ENCODE peak calls at places on chromosomes 4 and X, in nine cellular contexts. L is WERI-Rb-1, B is choroid plexus epithelial cell, V is astrocyte of the cerebellum, P is GM06990, Z is neural progenitor cell, F is NB4, Q is ascending aorta, E is IMR-90. X is an unnamed sample.

GRCh38 chrX:106177106-106177981 is 9.2 kb downstream of the PWWP3B start:
- DNase-seq in L (no peak), B (peak), V (peak), P (no peak), Z (peak), F (no peak), Q (no peak), E (no peak), X (peak)

GRCh38 chrX:37347420-37347819 is 1.7 kb upstream of the PRRG1 start:
- DNase-seq in L (no peak), B (peak), V (no peak), P (no peak), Z (peak), F (peak), Q (no peak), E (peak), X (peak)

GRCh38 chrX:15376956-15377355 is 7.3 kb downstream of the VEGFD start:
- DNase-seq in L (no peak), B (peak), V (no peak), P (no peak), Z (no peak), F (no peak), Q (no peak), E (peak), X (no peak)

GRCh38 chr4:27187786-27188185 is 327.1 kb downstream of the STIM2 start:
- DNase-seq in L (no peak), B (no peak), V (no peak), P (no peak), Z (no peak), F (no peak), Q (no peak), E (no peak), X (no peak)

GRCh38 chrX:111868726-111869638 is 7.0 kb upstream of the TRPC5OS start:
- DNase-seq in L (peak), B (peak), V (no peak), P (peak), Z (peak), F (no peak), Q (no peak), E (peak), X (peak)

GRCh38 chr4:105149771-105150170 is 3.1 kb downstream of the TET2 start:
- DNase-seq in L (no peak), B (no peak), V (no peak), P (no peak), Z (no peak), F (peak), Q (no peak), E (no peak), X (no peak)

GRCh38 chr4:145061325-145061920 is 36.6 kb downstream of the ANAPC10 start:
- DNase-seq in L (no peak), B (peak), V (peak), P (no peak), Z (peak), F (peak), Q (no peak), E (peak), X (peak)

GRCh38 chr4:39699676-39700409 is 1.9 kb downstream of the UBE2K start:
- DNase-seq in L (no peak), B (peak), V (no peak), P (no peak), Z (no peak), F (peak), Q (no peak), E (peak), X (peak)

GRCh38 chr4:173647902-173648301 is 117.9 kb upstream of the HAND2 start:
- DNase-seq in L (no peak), B (no peak), V (no peak), P (no peak), Z (no peak), F (peak), Q (no peak), E (no peak), X (no peak)

GRCh38 chr4:76197971-76198410 is 15.6 kb downstream of the SCARB2 start:
- DNase-seq in L (peak), B (peak), V (peak), P (peak), Z (peak), F (peak), Q (no peak), E (peak), X (peak)

GRCh38 chrX:39894626-39895025 is 203.1 kb downstream of the BCOR start:
- DNase-seq in L (peak), B (no peak), V (no peak), P (no peak), Z (no peak), F (no peak), Q (no peak), E (no peak), X (no peak)

GRCh38 chrX:40152706-40153334 is 55.1 kb upstream of the BCOR start:
- DNase-seq in L (peak), B (no peak), V (no peak), P (no peak), Z (peak), F (peak), Q (no peak), E (no peak), X (no peak)

GRCh38 chr4:61400446-61400845 is 200.3 kb downstream of the ADGRL3 start:
- DNase-seq in L (no peak), B (no peak), V (no peak), P (no peak), Z (no peak), F (no peak), Q (no peak), E (no peak), X (no peak)

GRCh38 chr4:21946858-21947257 is 1.7 kb downstream of the KCNIP4 start:
- DNase-seq in L (peak), B (no peak), V (no peak), P (no peak), Z (no peak), F (no peak), Q (no peak), E (no peak), X (no peak)

GRCh38 chr4:53601251-53601764 is 10.0 kb upstream of the LNX1 start:
- DNase-seq in L (peak), B (peak), V (no peak), P (peak), Z (peak), F (peak), Q (no peak), E (no peak), X (peak)

GRCh38 chrX:1443496-1444075 is 9.1 kb downstream of the ASMTL start:
- DNase-seq in L (peak), B (no peak), V (no peak), P (no peak), Z (no peak), F (no peak), Q (no peak), E (no peak), X (no peak)

GRCh38 chrX:74535633-74536141 is 78.7 kb downstream of the RLIM start:
- DNase-seq in L (peak), B (peak), V (no peak), P (peak), Z (peak), F (peak), Q (peak), E (peak), X (peak)

GRCh38 chr4:69054578-69055200 is 41.6 kb upstream of the UGT2B7 start:
- DNase-seq in L (no peak), B (peak), V (peak), P (peak), Z (no peak), F (peak), Q (no peak), E (peak), X (peak)

GRCh38 chr4:124713213-124713592 is 671 bp upstream of the ANKRD50 start:
- DNase-seq in L (peak), B (peak), V (peak), P (no peak), Z (no peak), F (peak), Q (peak), E (peak), X (peak)

GRCh38 chrX:46648660-46649059 is 75.1 kb downstream of the CHST7 start:
- DNase-seq in L (no peak), B (no peak), V (no peak), P (no peak), Z (no peak), F (no peak), Q (no peak), E (no peak), X (no peak)

GRCh38 chr4:4225915-4226605 is 669 bp downstream of the OTOP1 start:
- DNase-seq in L (peak), B (peak), V (no peak), P (no peak), Z (peak), F (no peak), Q (no peak), E (peak), X (no peak)

GRCh38 chr4:4861592-4862551 is 2.4 kb downstream of the MSX1 start:
- DNase-seq in L (no peak), B (no peak), V (no peak), P (no peak), Z (peak), F (no peak), Q (no peak), E (no peak), X (no peak)

GRCh38 chr4:187366530-187367279 is 628.9 kb upstream of the ZFP42 start:
- DNase-seq in L (no peak), B (no peak), V (no peak), P (no peak), Z (no peak), F (no peak), Q (no peak), E (no peak), X (no peak)

GRCh38 chr4:147779449-147779848 is 47.6 kb downstream of the ARHGAP10 start:
- DNase-seq in L (no peak), B (no peak), V (no peak), P (no peak), Z (no peak), F (no peak), Q (no peak), E (no peak), X (no peak)

GRCh38 chrX:103727115-103727514 is 16.4 kb downstream of the TMEM31 start:
- DNase-seq in L (no peak), B (no peak), V (no peak), P (no peak), Z (peak), F (no peak), Q (no peak), E (no peak), X (no peak)

GRCh38 chrX:6244666-6245065 is 16.0 kb upstream of the NLGN4X start:
- DNase-seq in L (no peak), B (no peak), V (no peak), P (no peak), Z (no peak), F (no peak), Q (no peak), E (no peak), X (no peak)

GRCh38 chr4:175530655-175531054 is 281.4 kb downstream of the GPM6A start:
- DNase-seq in L (no peak), B (peak), V (no peak), P (no peak), Z (no peak), F (no peak), Q (no peak), E (no peak), X (no peak)

GRCh38 chr4:81142744-81143143 is 72.3 kb downstream of the PRKG2 start:
- DNase-seq in L (no peak), B (peak), V (no peak), P (no peak), Z (no peak), F (no peak), Q (no peak), E (peak), X (peak)

DNA sequence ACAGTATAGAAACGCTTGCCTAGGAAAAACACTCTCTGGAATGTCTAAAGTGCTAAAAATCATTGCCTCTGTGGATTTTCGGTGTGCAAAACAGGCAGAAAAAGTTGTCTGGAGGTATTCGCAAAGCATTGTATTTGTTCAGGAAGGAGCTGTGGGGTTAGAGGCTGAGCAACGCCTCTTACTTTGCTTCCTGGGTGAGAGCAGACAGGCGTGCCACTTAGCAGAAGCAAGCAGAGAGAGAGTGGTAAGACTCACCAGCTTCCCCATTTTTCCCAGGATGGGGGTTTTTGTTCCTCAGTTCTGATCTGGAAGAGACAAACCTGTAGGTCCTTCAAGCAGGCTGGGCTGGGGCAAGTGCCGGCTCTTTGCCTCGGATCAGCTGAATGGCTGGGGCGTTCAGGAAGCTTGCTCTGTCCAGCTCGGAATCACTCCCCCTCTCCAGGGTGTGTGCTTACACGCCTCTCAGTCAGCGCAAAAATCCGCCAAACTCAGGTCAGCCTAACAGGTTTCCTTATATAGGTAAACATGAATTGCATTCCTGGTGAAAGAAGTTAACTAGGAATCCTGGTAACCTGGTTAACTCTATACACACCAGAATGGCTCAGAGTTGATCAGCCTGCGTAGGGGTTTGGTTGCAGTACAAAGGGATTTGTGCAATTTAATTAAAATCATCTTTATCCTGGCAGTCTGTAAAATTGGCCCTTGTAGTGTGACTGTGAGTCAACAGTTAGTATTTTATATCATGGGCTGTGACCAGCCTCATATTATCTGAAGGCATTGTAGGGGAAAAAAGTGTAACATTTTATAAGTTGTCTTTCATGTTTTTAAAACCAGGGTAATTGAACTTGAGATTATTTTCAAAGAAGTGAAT is 213.1 kb upstream of the MID1 start:
- DNase-seq in L (peak), B (peak), V (no peak), P (no peak), Z (peak), F (peak), Q (no peak), E (no peak), X (no peak)
- H3K4me3 ChIP-seq in L (peak), B (peak), V (peak), P (no peak), Z (peak), F (no peak), Q (peak), E (no peak), X (no peak)

DNA sequence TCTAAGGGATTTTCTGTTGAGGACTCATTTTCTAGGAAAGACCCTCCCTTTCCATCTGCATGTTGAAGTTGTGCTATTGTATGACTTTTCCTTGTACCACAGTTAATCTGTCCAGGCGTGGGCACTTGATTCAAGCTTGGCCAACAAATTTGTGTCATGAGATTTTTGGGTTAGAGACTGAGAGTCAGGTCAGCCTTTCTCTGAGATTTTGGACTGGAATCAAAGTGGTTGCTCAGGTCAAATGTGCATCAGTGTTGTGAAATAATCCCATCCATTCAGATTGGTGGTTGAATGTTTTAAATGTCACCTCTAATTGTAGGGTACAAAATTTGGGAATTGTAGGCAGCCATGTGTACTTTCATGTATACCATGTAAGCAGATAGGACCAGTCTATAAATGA is 545.2 kb upstream of the IGFBP7 start:
- DNase-seq in L (no peak), B (no peak), V (no peak), P (no peak), Z (no peak), F (no peak), Q (no peak), E (no peak), X (no peak)
- TF ChIP-seq CTCF in L (no peak), B (no peak), V (no peak), P (no peak), Z (no peak), F (no peak), Q (no peak), E (no peak), X (no peak)

DNA sequence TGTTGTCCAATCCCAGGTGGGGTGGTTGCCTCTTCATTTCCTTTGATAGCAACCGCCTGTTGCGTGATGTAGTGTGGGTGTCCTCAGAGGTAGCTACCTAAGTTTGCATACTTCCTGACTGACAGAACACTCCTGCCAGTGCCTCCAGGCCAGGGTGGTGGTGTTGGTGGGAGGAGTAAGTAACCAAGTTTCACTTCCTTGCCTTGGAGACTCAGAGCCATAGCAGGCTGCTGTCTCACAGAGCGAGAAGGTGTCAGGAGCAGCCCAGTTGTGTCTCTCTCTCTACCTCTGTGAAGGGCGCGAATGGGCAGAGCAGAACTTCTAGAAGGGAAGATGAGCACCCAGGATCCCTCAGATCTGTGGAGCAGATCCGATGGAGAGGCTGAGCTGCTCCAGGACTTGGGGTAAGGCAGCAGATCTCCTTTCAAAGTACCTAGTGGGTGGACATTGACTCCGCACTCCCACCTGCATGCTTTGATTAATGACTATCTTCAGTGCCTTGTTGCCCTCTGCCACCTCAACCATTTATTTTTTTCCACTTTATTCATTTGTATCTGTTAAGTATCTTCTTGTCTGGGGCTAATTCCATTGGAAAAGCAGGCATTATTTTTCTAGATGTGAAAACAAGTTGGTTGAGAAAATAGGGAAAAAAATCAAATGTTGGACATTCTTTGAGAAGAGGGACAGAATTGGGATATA is at the start of gene DAPP1:
- DNase-seq in L (no peak), B (no peak), V (no peak), P (peak), Z (no peak), F (peak), Q (peak), E (no peak), X (no peak)
- H3K4me3 ChIP-seq in L (no peak), B (no peak), V (no peak), P (peak), Z (no peak), F (peak), Q (no peak), E (no peak), X (no peak)

DNA sequence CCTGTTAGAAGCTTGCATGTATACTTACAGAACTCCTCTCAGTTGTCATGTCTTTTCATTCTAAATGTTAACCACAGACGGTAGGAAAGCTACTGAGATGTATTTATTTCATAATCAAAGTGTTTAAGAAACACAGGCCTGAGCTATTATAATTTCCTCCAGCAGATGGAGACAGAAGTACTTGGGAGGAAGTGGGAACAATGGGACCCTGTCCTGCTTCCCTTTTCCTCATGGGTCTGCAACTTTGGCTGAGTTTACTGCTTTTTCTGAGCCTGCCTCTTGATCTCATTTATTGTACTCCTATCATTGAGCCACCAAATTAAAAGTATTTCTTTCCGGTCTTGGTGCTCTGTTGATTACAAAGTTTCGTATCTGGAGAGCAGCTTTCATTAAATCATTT is 67.7 kb upstream of the SPANXN2 start:
- DNase-seq in L (no peak), B (peak), V (no peak), P (no peak), Z (peak), F (peak), Q (no peak), E (no peak), X (peak)
- TF ChIP-seq CTCF in L (peak), B (peak), V (peak), P (peak), Z (peak), F (peak), Q (no peak), E (peak), X (peak)

DNA sequence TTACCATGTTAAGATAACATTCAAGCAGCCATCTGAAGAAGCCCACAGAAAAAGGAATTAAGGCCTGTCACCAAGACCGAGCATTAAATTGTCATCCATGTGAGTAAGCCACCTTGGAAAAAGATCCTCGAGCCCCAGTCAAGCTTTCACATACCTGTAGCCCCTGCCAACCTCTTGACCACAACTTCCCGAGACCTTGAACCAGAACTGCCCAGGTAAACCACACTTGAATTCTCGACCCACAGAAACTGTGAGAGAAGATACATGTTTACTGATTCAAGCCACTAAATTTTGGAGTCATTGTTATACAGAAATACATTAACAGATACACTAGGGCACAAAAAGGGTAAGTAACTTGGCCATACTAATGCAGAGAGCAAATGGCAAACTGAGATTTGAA is 49.6 kb downstream of the FAM13A start:
- DNase-seq in L (no peak), B (no peak), V (no peak), P (no peak), Z (no peak), F (no peak), Q (no peak), E (no peak), X (no peak)
- H3K4me3 ChIP-seq in L (no peak), B (no peak), V (no peak), P (no peak), Z (no peak), F (no peak), Q (no peak), E (no peak), X (no peak)

DNA sequence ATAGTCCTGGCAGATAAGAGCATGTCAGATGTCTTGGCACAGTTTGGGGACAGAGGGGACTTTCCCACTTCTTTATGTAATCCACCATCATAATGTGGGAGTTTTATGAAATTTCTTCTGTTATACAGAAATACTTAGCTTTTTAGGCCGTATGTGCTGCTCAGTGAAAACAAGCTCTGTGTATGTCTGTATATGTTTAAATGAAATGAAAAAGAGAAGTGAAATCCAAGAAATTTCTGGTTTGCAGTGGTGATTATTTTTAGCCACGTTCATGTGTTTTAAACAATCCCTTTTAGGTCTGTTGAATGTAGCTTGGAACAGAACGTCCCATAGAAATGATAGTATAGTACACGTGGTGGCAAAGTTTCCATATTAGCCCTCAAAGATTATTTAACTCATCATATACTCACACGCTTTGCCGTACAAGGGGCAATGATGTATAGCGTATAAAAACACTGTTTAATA is 41.0 kb downstream of the GAB1 start:
- DNase-seq in L (no peak), B (no peak), V (no peak), P (peak), Z (no peak), F (no peak), Q (no peak), E (no peak), X (no peak)
- TF ChIP-seq CTCF in L (no peak), B (no peak), V (no peak), P (no peak), Z (no peak), F (no peak), Q (no peak), E (no peak), X (no peak)